ENCODE peak calls at places on chromosomes 16 and 17, in six cellular contexts. B is ovary, J is K562, L is Calu3, P is choroid plexus epithelial cell, R is DND-41. W is an unnamed sample.

GRCh38 chr16:31354394-31355291 is at the start of gene ITGAX:
- DNase-seq in B (no peak), R (peak; percentile 13), P (peak; percentile 42), J (peak; percentile 79), L (peak; percentile 67), W (no peak)

GRCh38 chr17:75693500-75694481 is 26.7 kb downstream of the SAP30BP start:
- DNase-seq in J (no peak), L (peak; percentile 30), B (no peak), R (no peak), P (peak; percentile 80), W (no peak)

GRCh38 chr17:50675190-50675589 is 32.5 kb downstream of the ANKRD40 start:
- DNase-seq in L (no peak), B (no peak), R (no peak), P (no peak), J (no peak), W (no peak)

GRCh38 chr16:23424292-23424958 is 28.6 kb downstream of the COG7 start:
- DNase-seq in P (no peak), B (no peak), J (no peak), R (no peak), L (no peak), W (no peak)

GRCh38 chr16:3413730-3414379 is 12.8 kb downstream of the ZNF174 start:
- DNase-seq in J (no peak), B (no peak), R (peak; percentile 46), P (peak; percentile 10), L (no peak), W (no peak)

GRCh38 chr17:81393684-81394376 is 1.4 kb upstream of the BAHCC1 start:
- DNase-seq in L (peak; percentile 100), B (peak; percentile 100), J (peak; percentile 100), R (peak; percentile 93), P (peak; percentile 100), W (peak; percentile 100)

GRCh38 chr16:81601008-81601428 is 156.4 kb downstream of the CMIP start:
- DNase-seq in R (no peak), B (no peak), L (no peak), J (no peak), P (peak; percentile 38), W (no peak)

GRCh38 chr17:45628019-45628418 is 137.5 kb upstream of the PLEKHM1 start:
- DNase-seq in L (no peak), B (no peak), J (no peak), R (no peak), P (no peak), W (no peak)

GRCh38 chr17:78170692-78171590 is 2.6 kb downstream of the SYNGR2 start:
- DNase-seq in P (no peak), R (no peak), J (no peak), B (no peak), L (no peak), W (no peak)

GRCh38 chr17:57665128-57665527 is 80.0 kb downstream of the CCDC182 start:
- DNase-seq in B (peak; percentile 32), J (no peak), R (no peak), L (no peak), P (no peak), W (no peak)

GRCh38 chr17:9162275-9162985 is 141.1 kb downstream of the NTN1 start:
- DNase-seq in P (no peak), R (peak; percentile 11), B (no peak), J (peak; percentile 53), L (no peak), W (peak; percentile 44)

GRCh38 chr16:71283612-71284011 is 5.6 kb downstream of the CMTR2 start:
- DNase-seq in R (no peak), P (no peak), L (no peak), B (no peak), J (no peak), W (no peak)

GRCh38 chr17:306116-306515 is 46.5 kb downstream of the RPH3AL start:
- DNase-seq in L (no peak), P (no peak), R (no peak), J (no peak), B (no peak), W (no peak)

GRCh38 chr16:55832425-55832787 is 490 bp downstream of the CES1 start:
- DNase-seq in J (no peak), P (no peak), L (no peak), R (no peak), B (no peak), W (no peak)

GRCh38 chr16:6888536-6888935 is 444.1 kb upstream of the RBFOX1 start:
- DNase-seq in L (no peak), P (no peak), B (no peak), J (no peak), R (no peak), W (no peak)

GRCh38 chr17:72683506-72684404 is 408.7 kb downstream of the SLC39A11 start:
- DNase-seq in B (no peak), R (no peak), J (no peak), P (peak; percentile 96), L (peak; percentile 85), W (no peak)

GRCh38 chr16:83856846-83857245 is 42.1 kb upstream of the MLYCD start:
- DNase-seq in P (no peak), J (no peak), R (no peak), B (no peak), L (no peak), W (no peak)

GRCh38 chr16:57647136-57647875 is 18.9 kb downstream of the ADGRG1 start:
- DNase-seq in P (no peak), J (no peak), L (no peak), B (no peak), R (peak; percentile 32), W (no peak)

GRCh38 chr16:57649443-57649751 is 18.7 kb upstream of the ADGRG3 start:
- DNase-seq in B (no peak), L (no peak), P (no peak), R (no peak), J (no peak), W (no peak)

GRCh38 chr16:57648125-57648524 is 19.7 kb downstream of the ADGRG1 start:
- DNase-seq in B (no peak), J (no peak), L (no peak), R (no peak), P (no peak), W (no peak)

GRCh38 chr16:57649846-57650245 is 18.3 kb upstream of the ADGRG3 start:
- DNase-seq in R (no peak), P (no peak), J (no peak), L (no peak), B (no peak), W (no peak)

DNA sequence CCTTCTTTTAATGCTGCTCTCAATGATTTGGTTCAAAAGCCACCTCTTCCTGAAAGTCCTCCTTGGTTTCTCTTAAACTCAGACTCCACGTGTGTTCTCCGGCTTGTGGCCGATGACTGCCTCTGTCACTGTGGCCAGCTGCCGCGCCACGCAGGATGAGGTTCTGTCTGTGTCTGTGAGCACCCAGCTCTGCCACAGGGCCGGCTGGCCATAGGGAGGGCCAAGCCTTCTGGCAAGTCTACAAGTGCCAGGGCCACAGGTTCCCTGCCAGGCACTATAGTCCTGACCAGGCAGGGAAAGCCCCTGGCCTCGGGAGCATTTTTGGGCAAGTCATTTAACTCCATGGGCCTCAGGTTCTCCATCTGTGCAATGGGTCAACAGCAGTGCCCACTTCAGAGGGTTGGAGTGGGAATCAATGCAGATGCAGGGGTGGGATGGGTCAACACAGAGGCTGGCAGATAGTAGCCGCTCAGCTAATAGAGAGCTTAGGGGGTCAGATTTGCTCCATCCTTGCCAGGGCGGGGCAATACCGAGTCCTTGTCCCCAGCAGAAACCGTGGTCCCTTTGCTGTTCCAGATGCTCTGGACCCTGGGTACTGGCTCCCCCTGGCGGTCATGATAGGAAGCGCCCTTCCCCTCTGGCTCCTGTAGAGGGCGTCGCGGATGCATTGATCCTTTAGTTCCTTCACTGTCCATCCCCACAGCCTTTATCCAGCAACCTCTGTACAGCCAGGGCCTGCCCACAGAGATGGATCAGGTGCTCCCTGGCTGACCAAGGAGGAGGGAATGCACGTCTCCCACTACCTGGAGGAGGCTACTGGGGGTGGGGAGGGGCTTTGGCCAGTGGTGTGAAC is 19.3 kb upstream of the ADGRG3 start:
- DNase-seq in R (peak; percentile 88), P (peak; percentile 88), B (no peak), J (peak; percentile 91), L (peak; percentile 92), W (peak; percentile 87)
- TF ChIP-seq CTCF in R (peak; percentile 100), P (peak; percentile 100), B (peak; percentile 59), J (peak; percentile 100), L (peak; percentile 100), W (peak; percentile 100)

GRCh38 chr17:28718317-28718672 is 627 bp upstream of the RAB34 start:
- DNase-seq in L (no peak), R (no peak), B (no peak), P (no peak), J (no peak), W (peak; percentile 57)
- TF ChIP-seq CTCF in L (no peak), R (no peak), B (no peak), P (no peak), J (no peak), W (no peak)

GRCh38 chr17:48261297-48261880 is 153.8 kb downstream of the SNX11 start:
- DNase-seq in B (no peak), P (peak; percentile 16), L (peak; percentile 71), J (peak; percentile 68), R (no peak), W (peak; percentile 60)

GRCh38 chr17:48259710-48260291 is 152.2 kb downstream of the SNX11 start:
- DNase-seq in P (peak; percentile 67), J (peak; percentile 40), L (peak; percentile 60), R (no peak), B (no peak), W (no peak)

GRCh38 chr17:48258317-48258716 is 150.8 kb downstream of the SNX11 start:
- DNase-seq in R (no peak), J (peak; percentile 34), L (no peak), B (no peak), P (no peak), W (no peak)

DNA sequence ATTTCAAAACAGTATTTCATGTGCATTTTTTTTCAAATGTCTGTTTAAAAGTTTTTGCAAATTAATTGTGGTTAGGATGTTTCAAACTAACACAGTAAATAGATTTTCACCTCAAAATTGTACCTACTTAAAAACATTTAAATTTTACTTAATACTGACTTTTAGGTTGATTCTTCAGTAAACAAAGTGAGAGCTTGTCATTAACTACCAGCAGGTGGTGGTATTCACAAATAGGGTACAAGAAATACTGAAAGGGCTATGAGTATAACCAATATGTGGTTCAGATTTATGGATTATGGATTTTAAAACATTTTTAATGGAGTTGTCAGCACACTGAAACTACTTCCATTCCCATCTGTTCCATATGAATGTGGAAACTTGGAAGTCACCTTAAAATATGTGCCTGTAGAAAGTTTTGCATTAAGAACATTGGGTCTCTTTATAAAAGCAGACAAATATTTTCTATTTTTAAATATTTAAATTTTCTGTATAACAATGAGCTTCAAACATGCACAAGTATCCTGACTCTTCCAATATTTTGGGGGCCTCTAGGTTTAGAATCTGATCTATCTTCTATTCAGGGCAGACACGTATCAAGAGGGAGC is 155.5 kb downstream of the SNX11 start:
- DNase-seq in L (no peak), P (peak; percentile 43), J (peak; percentile 36), R (no peak), B (no peak), W (no peak)
- TF ChIP-seq CTCF in L (peak; percentile 82), P (peak; percentile 60), J (peak; percentile 65), R (peak; percentile 53), B (no peak), W (peak; percentile 52)

GRCh38 chr16:86074651-86075487 is 175.9 kb downstream of the IRF8 start:
- DNase-seq in B (no peak), J (no peak), L (no peak), P (peak; percentile 31), R (no peak), W (peak; percentile 56)

GRCh38 chr16:86073763-86074493 is 175.0 kb downstream of the IRF8 start:
- DNase-seq in B (no peak), P (no peak), J (no peak), R (no peak), L (no peak), W (no peak)

GRCh38 chr16:86071611-86072240 is 172.8 kb downstream of the IRF8 start:
- DNase-seq in B (no peak), J (no peak), R (no peak), L (no peak), P (no peak), W (no peak)

GRCh38 chr16:86072328-86073102 is 173.6 kb downstream of the IRF8 start:
- DNase-seq in J (peak; percentile 67), R (peak; percentile 49), B (peak; percentile 15), P (peak; percentile 89), L (peak; percentile 73), W (peak; percentile 80)

GRCh38 chr16:86073103-86073625 is 174.2 kb downstream of the IRF8 start:
- DNase-seq in B (no peak), L (no peak), R (no peak), P (no peak), J (no peak), W (no peak)
- TF ChIP-seq CTCF in B (no peak), L (no peak), R (no peak), P (no peak), J (no peak), W (no peak)

W was measured in nephron progenitor cell.